ENCODE peak calls at places on chromosomes 16 and 17, in six cellular contexts. One of them, this sample, is unnamed.
A peak's percentile ranks its signal among the peaks of the same experiment; 100 is the strongest.

GRCh38 chr17:47731396-47731795 is 1.6 kb upstream of the TBX21 start:
- DNase-seq in CD8-positive, alpha-beta memory T cell: no peak
- DNase-seq in tibial nerve: no peak
- DNase-seq in thyroid gland: no peak
- DNase-seq in psoas muscle: no peak
- DNase-seq in fibroblast of lung: no peak
- DNase-seq in this sample: no peak

GRCh38 chr16:68754117-68754792 is 17.2 kb downstream of the CDH1 start:
- DNase-seq in psoas muscle: no peak
- DNase-seq in thyroid gland: no peak
- DNase-seq in CD8-positive, alpha-beta memory T cell: no peak
- DNase-seq in fibroblast of lung: no peak
- DNase-seq in tibial nerve: no peak
- DNase-seq in this sample: no peak

GRCh38 chr16:57999971-58000705 is at the start of gene ZNF319:
- DNase-seq in fibroblast of lung: no peak
- DNase-seq in thyroid gland: no peak
- DNase-seq in psoas muscle: peak; percentile 59
- DNase-seq in CD8-positive, alpha-beta memory T cell: no peak
- DNase-seq in tibial nerve: no peak
- DNase-seq in this sample: no peak

GRCh38 chr17:66373944-66374817 is 71.8 kb downstream of the PRKCA start:
- DNase-seq in CD8-positive, alpha-beta memory T cell: peak; percentile 77
- DNase-seq in thyroid gland: peak; percentile 20
- DNase-seq in tibial nerve: no peak
- DNase-seq in fibroblast of lung: peak; percentile 19
- DNase-seq in psoas muscle: no peak
- DNase-seq in this sample: peak; percentile 23

GRCh38 chr16:65988019-65988418 is 378.5 kb upstream of the CDH5 start:
- DNase-seq in CD8-positive, alpha-beta memory T cell: no peak
- DNase-seq in thyroid gland: no peak
- DNase-seq in psoas muscle: no peak
- DNase-seq in tibial nerve: no peak
- DNase-seq in fibroblast of lung: no peak
- DNase-seq in this sample: no peak

GRCh38 chr17:18921912-18922451 is 30.0 kb upstream of the SLC5A10 start:
- DNase-seq in psoas muscle: no peak
- DNase-seq in thyroid gland: peak; percentile 55
- DNase-seq in tibial nerve: no peak
- DNase-seq in CD8-positive, alpha-beta memory T cell: no peak
- DNase-seq in fibroblast of lung: peak; percentile 12
- DNase-seq in this sample: no peak

GRCh38 chr16:47873434-47873833 is 282.4 kb downstream of the ABCC12 start:
- DNase-seq in tibial nerve: no peak
- DNase-seq in fibroblast of lung: no peak
- DNase-seq in CD8-positive, alpha-beta memory T cell: no peak
- DNase-seq in thyroid gland: no peak
- DNase-seq in psoas muscle: no peak
- DNase-seq in this sample: no peak

GRCh38 chr16:89958068-89958467 is 9.5 kb downstream of the DEF8 start:
- DNase-seq in CD8-positive, alpha-beta memory T cell: no peak
- DNase-seq in psoas muscle: peak; percentile 70
- DNase-seq in thyroid gland: peak; percentile 30
- DNase-seq in tibial nerve: no peak
- DNase-seq in fibroblast of lung: peak; percentile 14
- DNase-seq in this sample: no peak

GRCh38 chr17:21199311-21199710 is 14.7 kb downstream of the TMEM11 start:
- DNase-seq in tibial nerve: no peak
- DNase-seq in thyroid gland: no peak
- DNase-seq in psoas muscle: no peak
- DNase-seq in CD8-positive, alpha-beta memory T cell: no peak
- DNase-seq in fibroblast of lung: no peak
- DNase-seq in this sample: no peak

GRCh38 chr17:56707312-56708219 is 114.1 kb downstream of the NOG start:
- DNase-seq in CD8-positive, alpha-beta memory T cell: no peak
- DNase-seq in tibial nerve: no peak
- DNase-seq in psoas muscle: no peak
- DNase-seq in thyroid gland: no peak
- DNase-seq in fibroblast of lung: peak; percentile 22
- DNase-seq in this sample: no peak

GRCh38 chr17:82571855-82572254 is 52.3 kb downstream of the FOXK2 start:
- DNase-seq in psoas muscle: no peak
- DNase-seq in fibroblast of lung: no peak
- DNase-seq in thyroid gland: no peak
- DNase-seq in CD8-positive, alpha-beta memory T cell: no peak
- DNase-seq in tibial nerve: no peak
- DNase-seq in this sample: no peak

GRCh38 chr16:12459401-12459791 is 344.3 kb downstream of the CPPED1 start:
- DNase-seq in thyroid gland: no peak
- DNase-seq in fibroblast of lung: no peak
- DNase-seq in tibial nerve: no peak
- DNase-seq in psoas muscle: peak; percentile 67
- DNase-seq in CD8-positive, alpha-beta memory T cell: no peak
- DNase-seq in this sample: peak; percentile 55

GRCh38 chr17:50688168-50688719 is 19.5 kb downstream of the ANKRD40 start:
- DNase-seq in tibial nerve: no peak
- DNase-seq in fibroblast of lung: no peak
- DNase-seq in psoas muscle: no peak
- DNase-seq in thyroid gland: peak; percentile 95
- DNase-seq in CD8-positive, alpha-beta memory T cell: no peak
- DNase-seq in this sample: no peak

GRCh38 chr17:27631409-27631755 is 394 bp downstream of the LGALS9 start:
- DNase-seq in CD8-positive, alpha-beta memory T cell: no peak
- DNase-seq in thyroid gland: no peak
- DNase-seq in fibroblast of lung: no peak
- DNase-seq in psoas muscle: no peak
- DNase-seq in tibial nerve: no peak
- DNase-seq in this sample: no peak

GRCh38 chr17:68290955-68291835 is at the start of the genes ARSG and SLC16A6:
- DNase-seq in fibroblast of lung: peak; percentile 51
- DNase-seq in CD8-positive, alpha-beta memory T cell: peak; percentile 93
- DNase-seq in psoas muscle: peak; percentile 85
- DNase-seq in thyroid gland: peak; percentile 56
- DNase-seq in tibial nerve: no peak
- DNase-seq in this sample: peak; percentile 18

GRCh38 chr17:68293490-68294195 is 2.3 kb downstream of the ARSG start:
- DNase-seq in fibroblast of lung: no peak
- DNase-seq in tibial nerve: no peak
- DNase-seq in thyroid gland: no peak
- DNase-seq in CD8-positive, alpha-beta memory T cell: no peak
- DNase-seq in psoas muscle: no peak
- DNase-seq in this sample: no peak

GRCh38 chr17:68290268-68290954 is 516 bp downstream of the SLC16A6 start:
- DNase-seq in psoas muscle: peak; percentile 68
- DNase-seq in thyroid gland: peak; percentile 35
- DNase-seq in fibroblast of lung: no peak
- DNase-seq in tibial nerve: no peak
- DNase-seq in CD8-positive, alpha-beta memory T cell: peak; percentile 82
- DNase-seq in this sample: no peak

GRCh38 chr17:68292689-68293040 is 1.4 kb downstream of the ARSG start:
- DNase-seq in tibial nerve: no peak
- DNase-seq in thyroid gland: no peak
- DNase-seq in fibroblast of lung: no peak
- DNase-seq in psoas muscle: no peak
- DNase-seq in CD8-positive, alpha-beta memory T cell: no peak
- DNase-seq in this sample: no peak

DNA sequence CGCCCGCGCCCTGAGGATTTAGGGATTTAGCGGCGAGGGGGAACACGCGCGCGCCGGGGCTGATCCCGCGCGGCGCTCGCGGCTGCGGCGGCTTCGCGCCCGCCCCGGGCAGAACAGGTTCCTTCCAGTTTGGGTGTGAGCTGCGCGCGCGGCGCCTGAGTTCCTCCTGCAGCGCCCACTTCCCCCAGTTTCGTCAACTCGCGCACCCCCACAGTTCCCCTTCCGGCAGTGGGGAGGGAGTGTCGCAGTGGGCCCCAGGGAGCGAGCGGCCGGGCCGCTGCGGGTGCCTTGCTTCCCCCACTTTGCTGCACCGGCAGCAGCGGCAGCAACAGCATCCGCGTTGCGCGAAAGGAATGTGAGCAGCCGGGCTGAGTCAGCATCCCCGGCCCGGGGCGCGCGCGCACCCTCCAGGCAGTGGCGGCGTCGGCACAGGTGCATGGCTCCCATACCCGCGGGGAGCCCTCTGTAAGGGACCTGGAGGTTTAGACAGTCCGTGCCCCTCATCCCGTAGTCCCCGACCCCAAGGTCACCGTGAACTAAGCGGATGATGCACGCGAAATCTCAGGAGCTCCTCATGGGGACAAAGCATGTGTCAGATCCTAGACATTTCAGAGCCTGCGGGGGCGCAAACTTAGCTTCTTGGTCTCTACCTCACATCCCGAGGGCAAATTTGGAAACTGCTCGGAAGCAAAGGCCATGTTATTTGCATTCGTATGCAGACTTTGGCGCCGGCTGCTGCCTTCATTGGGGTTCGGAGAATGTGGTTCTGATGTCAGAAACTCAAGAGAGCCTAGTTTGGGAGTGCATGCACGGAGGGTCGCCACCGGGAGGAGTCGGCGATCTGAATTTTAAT is 767 bp downstream of the ARSG start:
- DNase-seq in fibroblast of lung: peak; percentile 59
- DNase-seq in tibial nerve: peak; percentile 62
- DNase-seq in thyroid gland: peak; percentile 57
- DNase-seq in psoas muscle: peak; percentile 89
- DNase-seq in CD8-positive, alpha-beta memory T cell: peak; percentile 97
- DNase-seq in this sample: no peak
- H3K27ac ChIP-seq in fibroblast of lung: peak overlapping the region; percentile 80
- H3K27ac ChIP-seq in tibial nerve: no peak overlapping the region
- H3K27ac ChIP-seq in thyroid gland: peak overlapping the region; percentile 36
- H3K27ac ChIP-seq in psoas muscle: peak overlapping the region; percentile 90
- H3K27ac ChIP-seq in CD8-positive, alpha-beta memory T cell: peak overlapping the region; percentile 94
- H3K27ac ChIP-seq in this sample: peak overlapping the region; percentile 49

DNA sequence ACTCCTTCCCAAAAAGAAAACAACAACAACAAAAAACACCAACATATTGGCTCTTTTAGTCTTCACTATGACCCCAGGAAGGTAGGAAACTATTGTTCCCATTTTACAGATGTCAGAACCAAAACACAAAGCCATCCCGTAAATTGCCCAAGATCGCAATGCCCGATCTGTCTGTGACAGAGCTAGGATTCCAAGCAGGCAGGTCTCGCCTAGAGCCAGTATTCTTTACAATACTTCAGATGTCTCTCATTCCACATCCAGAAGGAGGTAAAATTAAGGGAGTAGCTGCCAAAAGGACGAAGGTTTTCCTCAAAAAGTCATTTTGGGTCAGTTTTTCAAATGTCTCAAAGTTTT is 21.7 kb downstream of the GRB2 start:
- DNase-seq in thyroid gland: no peak
- DNase-seq in psoas muscle: no peak
- DNase-seq in fibroblast of lung: no peak
- DNase-seq in tibial nerve: no peak
- DNase-seq in CD8-positive, alpha-beta memory T cell: no peak
- DNase-seq in this sample: no peak
- H3K27ac ChIP-seq in thyroid gland: no peak overlapping the region
- H3K27ac ChIP-seq in psoas muscle: no peak overlapping the region
- H3K27ac ChIP-seq in fibroblast of lung: no peak overlapping the region
- H3K27ac ChIP-seq in tibial nerve: no peak overlapping the region
- H3K27ac ChIP-seq in CD8-positive, alpha-beta memory T cell: no peak overlapping the region
- H3K27ac ChIP-seq in this sample: no peak overlapping the region

DNA sequence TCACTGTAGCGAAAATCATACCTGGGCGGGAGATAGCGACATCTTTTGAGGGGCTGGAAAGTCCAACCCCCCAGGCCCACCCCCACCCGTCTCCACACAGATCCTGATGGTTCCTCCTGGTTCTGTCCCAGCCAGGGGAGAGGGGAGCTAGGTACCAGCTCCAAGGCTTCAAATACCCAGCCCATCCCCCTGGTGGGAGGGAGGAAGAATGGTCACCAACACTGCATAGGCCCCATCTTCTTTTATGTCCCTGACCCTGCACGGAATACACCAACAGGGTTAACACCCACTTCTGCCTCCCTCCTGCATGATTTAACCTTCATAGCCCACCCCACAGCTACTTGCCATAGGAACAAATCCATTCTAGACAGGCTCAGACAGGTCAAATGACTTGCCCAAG is 9.3 kb downstream of the HAP1 start:
- DNase-seq in thyroid gland: no peak
- DNase-seq in tibial nerve: no peak
- DNase-seq in psoas muscle: no peak
- DNase-seq in fibroblast of lung: no peak
- DNase-seq in CD8-positive, alpha-beta memory T cell: no peak
- DNase-seq in this sample: no peak
- H3K27ac ChIP-seq in thyroid gland: no peak overlapping the region
- H3K27ac ChIP-seq in tibial nerve: no peak overlapping the region
- H3K27ac ChIP-seq in psoas muscle: no peak overlapping the region
- H3K27ac ChIP-seq in fibroblast of lung: no peak overlapping the region
- H3K27ac ChIP-seq in CD8-positive, alpha-beta memory T cell: no peak overlapping the region
- H3K27ac ChIP-seq in this sample: no peak overlapping the region

GRCh38 chr17:4101799-4102405 is 40.9 kb downstream of the ZZEF1 start:
- DNase-seq in psoas muscle: no peak
- DNase-seq in CD8-positive, alpha-beta memory T cell: no peak
- DNase-seq in tibial nerve: no peak
- DNase-seq in thyroid gland: no peak
- DNase-seq in fibroblast of lung: no peak
- DNase-seq in this sample: no peak

GRCh38 chr17:4097165-4097960 is 45.5 kb downstream of the ZZEF1 start:
- DNase-seq in thyroid gland: no peak
- DNase-seq in tibial nerve: no peak
- DNase-seq in CD8-positive, alpha-beta memory T cell: no peak
- DNase-seq in psoas muscle: no peak
- DNase-seq in fibroblast of lung: no peak
- DNase-seq in this sample: no peak

GRCh38 chr17:4104506-4104905 is 38.3 kb downstream of the ZZEF1 start:
- DNase-seq in psoas muscle: no peak
- DNase-seq in CD8-positive, alpha-beta memory T cell: no peak
- DNase-seq in thyroid gland: no peak
- DNase-seq in fibroblast of lung: no peak
- DNase-seq in tibial nerve: no peak
- DNase-seq in this sample: no peak

GRCh38 chr17:4098516-4099209 is 44.2 kb downstream of the ZZEF1 start:
- DNase-seq in thyroid gland: no peak
- DNase-seq in psoas muscle: no peak
- DNase-seq in fibroblast of lung: no peak
- DNase-seq in tibial nerve: no peak
- DNase-seq in CD8-positive, alpha-beta memory T cell: no peak
- DNase-seq in this sample: no peak

DNA sequence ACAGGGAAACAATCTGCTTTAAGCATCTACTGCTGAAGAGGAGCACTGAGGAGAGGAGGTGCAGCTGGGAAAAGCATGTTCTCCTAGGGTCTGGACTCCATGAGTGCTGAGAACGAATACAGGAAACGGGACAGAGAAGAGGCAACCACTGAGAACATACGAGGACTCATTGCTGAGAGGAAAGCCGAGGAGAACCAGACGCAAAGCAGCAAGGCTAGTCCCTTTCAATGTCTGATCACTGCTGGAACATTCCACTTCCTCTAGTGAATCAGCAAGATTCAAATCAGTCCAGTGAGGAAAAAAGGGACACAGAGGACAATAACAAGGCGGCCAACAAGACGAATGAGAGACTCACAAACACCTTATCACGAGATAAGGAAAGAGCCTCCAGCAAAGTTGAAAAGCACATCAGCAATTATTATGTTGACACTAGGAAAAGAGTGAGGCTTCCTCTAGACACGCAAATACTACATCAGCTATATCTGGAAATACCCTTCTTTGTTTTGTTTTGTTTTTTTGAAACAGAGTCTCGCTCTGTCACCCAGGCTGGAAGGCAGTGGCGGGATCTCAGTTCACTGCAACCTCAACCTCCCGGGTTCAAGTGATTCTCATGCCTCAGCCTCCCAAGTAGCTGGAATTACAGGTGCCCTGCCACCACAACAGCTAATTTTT is 41.6 kb downstream of the ZZEF1 start:
- DNase-seq in thyroid gland: no peak
- DNase-seq in fibroblast of lung: no peak
- DNase-seq in psoas muscle: no peak
- DNase-seq in CD8-positive, alpha-beta memory T cell: no peak
- DNase-seq in tibial nerve: no peak
- DNase-seq in this sample: peak; percentile 27
- H3K27ac ChIP-seq in thyroid gland: peak overlapping the region; percentile 19
- H3K27ac ChIP-seq in fibroblast of lung: peak overlapping the region; percentile 49
- H3K27ac ChIP-seq in psoas muscle: peak overlapping the region; percentile 41
- H3K27ac ChIP-seq in CD8-positive, alpha-beta memory T cell: peak overlapping the region; percentile 65
- H3K27ac ChIP-seq in tibial nerve: no peak overlapping the region
- H3K27ac ChIP-seq in this sample: peak overlapping the region; percentile 62

This sample was measured in substantia nigra.